ENCODE peak calls at places on chromosomes 3 and 15, in four cellular contexts. F is adipocyte, Z is SJSA1, E is HFFc6. Y is an unnamed sample.
A peak's percentile ranks its signal among the peaks of the same experiment; 100 is the strongest.

GRCh38 chr3:72567474-72567873 is 280.8 kb downstream of the SHQ1 start:
- DNase-seq in Z (no peak), E (no peak), F (no peak), Y (no peak)

GRCh38 chr3:73786346-73786807 is 161.6 kb upstream of the PDZRN3 start:
- DNase-seq in E (peak; percentile 99), Z (peak; percentile 92), F (peak; percentile 94), Y (no peak)

GRCh38 chr3:47028146-47028545 is 48.7 kb downstream of the NBEAL2 start:
- DNase-seq in E (no peak), Z (no peak), F (no peak), Y (no peak)

GRCh38 chr15:81312790-81313543 is 11.0 kb downstream of the STARD5 start:
- DNase-seq in Z (peak; percentile 87), E (peak; percentile 97), F (peak; percentile 99), Y (no peak)

GRCh38 chr3:46659285-46659684 is 34.2 kb downstream of the ALS2CL start:
- DNase-seq in Z (peak; percentile 24), F (peak; percentile 70), E (no peak), Y (no peak)

GRCh38 chr3:21163961-21164360 is 587.0 kb downstream of the ZNF385D start:
- DNase-seq in E (no peak), F (no peak), Z (no peak), Y (no peak)

GRCh38 chr3:157156844-157157635 is 2.9 kb downstream of the CCNL1 start:
- DNase-seq in Z (no peak), F (peak; percentile 55), E (no peak), Y (no peak)

GRCh38 chr3:23825802-23826201 is 20.0 kb downstream of the UBE2E1 start:
- DNase-seq in F (no peak), Z (no peak), E (no peak), Y (no peak)

GRCh38 chr15:68299436-68299835 is 21.9 kb downstream of the FEM1B start:
- DNase-seq in E (no peak), F (no peak), Z (no peak), Y (no peak)

GRCh38 chr3:17553080-17553479 is 189.4 kb downstream of the TBC1D5 start:
- DNase-seq in E (no peak), Z (no peak), F (peak; percentile 1), Y (no peak)

GRCh38 chr3:159785276-159785675 is 203.4 kb upstream of the IL12A start:
- DNase-seq in F (peak; percentile 45), Z (no peak), E (no peak), Y (no peak)

GRCh38 chr3:43699864-43700263 is 9.1 kb downstream of the ABHD5 start:
- DNase-seq in E (peak; percentile 42), F (no peak), Z (no peak), Y (peak; percentile 37)

GRCh38 chr3:113575191-113575590 is 42.8 kb downstream of the SIDT1 start:
- DNase-seq in F (no peak), E (no peak), Z (no peak), Y (no peak)

GRCh38 chr3:146524961-146525360 is 19.4 kb downstream of the PLSCR1 start:
- DNase-seq in E (no peak), Z (no peak), F (no peak), Y (no peak)

GRCh38 chr3:181695661-181696491 is 15.8 kb upstream of the SOX2 start:
- DNase-seq in Z (no peak), F (no peak), E (no peak), Y (no peak)

GRCh38 chr3:88462241-88462640 is 312.5 kb downstream of the C3orf38 start:
- DNase-seq in E (no peak), Z (no peak), F (no peak), Y (no peak)

GRCh38 chr3:41190509-41191284 is 8.6 kb upstream of the CTNNB1 start:
- DNase-seq in E (no peak), F (no peak), Z (no peak), Y (peak; percentile 37)

GRCh38 chr3:10219737-10220136 is 28.5 kb upstream of the TATDN2 start:
- DNase-seq in Z (no peak), F (no peak), E (no peak), Y (no peak)

GRCh38 chr15:39495871-39496459 is 84.9 kb upstream of the THBS1 start:
- DNase-seq in F (peak; percentile 63), Z (peak; percentile 86), E (peak; percentile 25), Y (no peak)

GRCh38 chr15:84661001-84661400 is 3.0 kb upstream of the NMB start:
- DNase-seq in F (no peak), Z (no peak), E (no peak), Y (no peak)

GRCh38 chr3:138081371-138082084 is 33.9 kb downstream of the DZIP1L start:
- DNase-seq in E (peak; percentile 56), F (no peak), Z (peak; percentile 57), Y (no peak)

GRCh38 chr3:127168271-127168670 is 24.7 kb upstream of the PRR23E start:
- DNase-seq in Z (no peak), E (no peak), F (no peak), Y (no peak)

Y was measured in GM13977.